ENCODE peak calls at places on chromosomes 16 and 17, in six cellular contexts. One of them, this sample, is unnamed.

GRCh38 chr17:7644768-7645167 is 6.0 kb upstream of the ATP1B2 start:
- DNase-seq in GM12878: no peak
- DNase-seq in HepG2: no peak
- DNase-seq in A549: no peak
- DNase-seq in K562: no peak
- DNase-seq in SK-N-SH: no peak
- DNase-seq in this sample: no peak

GRCh38 chr17:32519769-32520701 is 33.2 kb downstream of the CDK5R1 start:
- DNase-seq in GM12878: peak; percentile 52
- DNase-seq in HepG2: peak; percentile 25
- DNase-seq in A549: no peak
- DNase-seq in K562: no peak
- DNase-seq in SK-N-SH: peak; percentile 57
- DNase-seq in this sample: no peak

GRCh38 chr17:1936766-1937165 is 88.4 kb downstream of the RTN4RL1 start:
- DNase-seq in GM12878: no peak
- DNase-seq in HepG2: no peak
- DNase-seq in A549: no peak
- DNase-seq in K562: no peak
- DNase-seq in SK-N-SH: no peak
- DNase-seq in this sample: no peak

GRCh38 chr17:13306310-13306962 is 288.6 kb upstream of the ELAC2 start:
- DNase-seq in GM12878: no peak
- DNase-seq in HepG2: peak; percentile 69
- DNase-seq in A549: peak; percentile 34
- DNase-seq in K562: peak; percentile 75
- DNase-seq in SK-N-SH: peak; percentile 60
- DNase-seq in this sample: peak; percentile 84

GRCh38 chr17:80959330-80960036 is 32.2 kb upstream of the CHMP6 start:
- DNase-seq in GM12878: no peak
- DNase-seq in HepG2: no peak
- DNase-seq in A549: no peak
- DNase-seq in K562: no peak
- DNase-seq in SK-N-SH: peak; percentile 69
- DNase-seq in this sample: peak; percentile 48

GRCh38 chr16:55494994-55495421 is 13.9 kb upstream of the LPCAT2 start:
- DNase-seq in GM12878: no peak
- DNase-seq in HepG2: peak; percentile 49
- DNase-seq in A549: no peak
- DNase-seq in K562: peak; percentile 47
- DNase-seq in SK-N-SH: peak; percentile 77
- DNase-seq in this sample: peak; percentile 96

GRCh38 chr17:82412535-82413520 is 5.3 kb upstream of the HEXD start:
- DNase-seq in GM12878: no peak
- DNase-seq in HepG2: peak; percentile 86
- DNase-seq in A549: no peak
- DNase-seq in K562: no peak
- DNase-seq in SK-N-SH: peak; percentile 83
- DNase-seq in this sample: no peak

GRCh38 chr16:56683424-56684162 is 1.3 kb downstream of the MT1X start:
- DNase-seq in GM12878: no peak
- DNase-seq in HepG2: no peak
- DNase-seq in A549: no peak
- DNase-seq in K562: no peak
- DNase-seq in SK-N-SH: no peak
- DNase-seq in this sample: no peak

GRCh38 chr17:28370744-28371103 is 617 bp upstream of the VTN start:
- DNase-seq in GM12878: no peak
- DNase-seq in HepG2: peak; percentile 7
- DNase-seq in A549: no peak
- DNase-seq in K562: no peak
- DNase-seq in SK-N-SH: no peak
- DNase-seq in this sample: no peak

GRCh38 chr16:55732496-55732895 is 76.7 kb downstream of the SLC6A2 start:
- DNase-seq in GM12878: no peak
- DNase-seq in HepG2: no peak
- DNase-seq in A549: no peak
- DNase-seq in K562: no peak
- DNase-seq in SK-N-SH: no peak
- DNase-seq in this sample: no peak

GRCh38 chr16:89183975-89184684 is 12.6 kb downstream of the CDH15 start:
- DNase-seq in GM12878: no peak
- DNase-seq in HepG2: no peak
- DNase-seq in A549: no peak
- DNase-seq in K562: peak; percentile 34
- DNase-seq in SK-N-SH: no peak
- DNase-seq in this sample: no peak

GRCh38 chr17:82408938-82409318 is 9.2 kb upstream of the HEXD start:
- DNase-seq in GM12878: no peak
- DNase-seq in HepG2: no peak
- DNase-seq in A549: no peak
- DNase-seq in K562: no peak
- DNase-seq in SK-N-SH: no peak
- DNase-seq in this sample: no peak

GRCh38 chr17:66462010-66462409 is 159.6 kb downstream of the PRKCA start:
- DNase-seq in GM12878: no peak
- DNase-seq in HepG2: peak; percentile 42
- DNase-seq in A549: no peak
- DNase-seq in K562: no peak
- DNase-seq in SK-N-SH: no peak
- DNase-seq in this sample: no peak

GRCh38 chr16:81527477-81528178 is 83.0 kb downstream of the CMIP start:
- DNase-seq in GM12878: no peak
- DNase-seq in HepG2: no peak
- DNase-seq in A549: no peak
- DNase-seq in K562: no peak
- DNase-seq in SK-N-SH: no peak
- DNase-seq in this sample: no peak

GRCh38 chr16:89697616-89698331 is 3.7 kb downstream of the SPATA2L start:
- DNase-seq in GM12878: no peak
- DNase-seq in HepG2: no peak
- DNase-seq in A549: no peak
- DNase-seq in K562: no peak
- DNase-seq in SK-N-SH: peak; percentile 29
- DNase-seq in this sample: no peak

GRCh38 chr17:51428668-51429486 is 168.5 kb downstream of the UTP18 start:
- DNase-seq in GM12878: no peak
- DNase-seq in HepG2: no peak
- DNase-seq in A549: no peak
- DNase-seq in K562: no peak
- DNase-seq in SK-N-SH: no peak
- DNase-seq in this sample: no peak

GRCh38 chr16:72129976-72130656 is 36.5 kb downstream of the DHX38 start:
- DNase-seq in GM12878: no peak
- DNase-seq in HepG2: no peak
- DNase-seq in A549: no peak
- DNase-seq in K562: no peak
- DNase-seq in SK-N-SH: no peak
- DNase-seq in this sample: no peak

GRCh38 chr17:10130263-10130662 is 68.1 kb downstream of the GAS7 start:
- DNase-seq in GM12878: no peak
- DNase-seq in HepG2: no peak
- DNase-seq in A549: no peak
- DNase-seq in K562: no peak
- DNase-seq in SK-N-SH: no peak
- DNase-seq in this sample: peak; percentile 44

GRCh38 chr17:41919840-41920579 is 1.3 kb upstream of the ACLY start:
- DNase-seq in GM12878: no peak
- DNase-seq in HepG2: no peak
- DNase-seq in A549: no peak
- DNase-seq in K562: peak; percentile 39
- DNase-seq in SK-N-SH: no peak
- DNase-seq in this sample: peak; percentile 33

GRCh38 chr17:58320570-58321323 is 7.8 kb downstream of the TSPOAP1 start:
- DNase-seq in GM12878: no peak
- DNase-seq in HepG2: no peak
- DNase-seq in A549: no peak
- DNase-seq in K562: no peak
- DNase-seq in SK-N-SH: no peak
- DNase-seq in this sample: no peak

GRCh38 chr17:34384822-34385605 is 22.0 kb upstream of the CCL1 start:
- DNase-seq in GM12878: no peak
- DNase-seq in HepG2: no peak
- DNase-seq in A549: no peak
- DNase-seq in K562: no peak
- DNase-seq in SK-N-SH: no peak
- DNase-seq in this sample: no peak

GRCh38 chr17:38868095-38868967 is 1.5 kb upstream of the LASP1 start:
- DNase-seq in GM12878: peak; percentile 51
- DNase-seq in HepG2: peak; percentile 70
- DNase-seq in A549: peak; percentile 59
- DNase-seq in K562: peak; percentile 70
- DNase-seq in SK-N-SH: no peak
- DNase-seq in this sample: peak; percentile 55
- TF ChIP-seq RAD21 in GM12878: no peak
- TF ChIP-seq RAD21 in HepG2: no peak
- TF ChIP-seq RAD21 in A549: no peak
- TF ChIP-seq RAD21 in K562: no peak
- TF ChIP-seq RAD21 in SK-N-SH: no peak
- TF ChIP-seq RAD21 in this sample: no peak

GRCh38 chr17:79801156-79802038 is 4.5 kb upstream of the CBX8 start:
- DNase-seq in GM12878: no peak
- DNase-seq in HepG2: no peak
- DNase-seq in A549: no peak
- DNase-seq in K562: no peak
- DNase-seq in SK-N-SH: no peak
- DNase-seq in this sample: no peak

GRCh38 chr17:79802039-79802735 is 5.3 kb upstream of the CBX8 start:
- DNase-seq in GM12878: no peak
- DNase-seq in HepG2: no peak
- DNase-seq in A549: no peak
- DNase-seq in K562: no peak
- DNase-seq in SK-N-SH: no peak
- DNase-seq in this sample: no peak

GRCh38 chr17:79799538-79800324 is 2.9 kb upstream of the CBX8 start:
- DNase-seq in GM12878: no peak
- DNase-seq in HepG2: no peak
- DNase-seq in A549: no peak
- DNase-seq in K562: no peak
- DNase-seq in SK-N-SH: no peak
- DNase-seq in this sample: no peak

GRCh38 chr17:79799174-79799537 is 2.3 kb upstream of the CBX8 start:
- DNase-seq in GM12878: no peak
- DNase-seq in HepG2: no peak
- DNase-seq in A549: no peak
- DNase-seq in K562: no peak
- DNase-seq in SK-N-SH: peak; percentile 35
- DNase-seq in this sample: no peak

DNA sequence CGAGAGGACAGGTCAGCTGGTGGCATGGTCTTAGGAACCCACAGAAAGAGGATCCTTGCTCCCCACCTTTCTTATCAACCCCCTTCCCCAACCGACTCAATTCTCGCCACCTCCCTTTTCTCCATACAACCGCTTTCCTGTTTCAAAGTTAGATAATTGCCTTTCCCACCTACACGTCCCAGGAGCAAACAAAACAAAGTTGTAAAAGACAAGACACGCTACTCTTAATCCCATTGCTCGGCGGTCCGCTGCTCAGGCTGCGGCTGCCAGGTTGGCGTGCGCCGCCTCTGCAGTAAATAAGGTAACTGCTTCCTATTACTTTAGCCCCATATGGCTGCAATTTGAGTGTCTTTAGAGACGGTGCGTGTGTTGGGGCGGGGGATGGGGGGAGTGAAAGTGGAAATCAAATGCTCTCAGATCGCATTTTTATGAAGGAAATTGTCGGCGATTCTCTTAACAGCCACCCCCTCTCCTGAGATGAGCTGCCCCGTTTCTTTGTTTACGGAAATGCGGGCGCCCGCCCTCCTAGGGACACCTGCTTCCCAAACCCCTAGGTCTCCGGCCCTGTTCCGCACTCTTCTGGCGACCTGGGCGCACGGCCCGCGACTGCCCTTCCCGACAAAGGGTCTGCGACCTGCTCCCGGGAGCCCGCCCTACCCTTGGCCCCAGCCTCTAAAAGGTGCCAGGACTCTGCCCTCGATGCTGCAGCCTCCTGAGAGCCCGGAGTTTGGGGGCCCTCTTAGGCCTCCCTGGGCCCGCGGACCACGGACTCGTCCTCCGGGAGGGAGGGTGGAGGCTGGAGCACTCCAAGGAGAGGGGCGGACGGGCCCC is 3.7 kb upstream of the CBX8 start:
- DNase-seq in GM12878: no peak
- DNase-seq in HepG2: no peak
- DNase-seq in A549: no peak
- DNase-seq in K562: no peak
- DNase-seq in SK-N-SH: peak; percentile 45
- DNase-seq in this sample: peak; percentile 39
- TF ChIP-seq SMC3 in GM12878: no peak
- TF ChIP-seq SMC3 in HepG2: no peak
- TF ChIP-seq SMC3 in A549: no peak
- TF ChIP-seq SMC3 in K562: no peak
- TF ChIP-seq SMC3 in SK-N-SH: no peak
- TF ChIP-seq SMC3 in this sample: no peak

GRCh38 chr16:67071476-67072048 is 38.2 kb upstream of the PHAF1 start:
- DNase-seq in GM12878: no peak
- DNase-seq in HepG2: no peak
- DNase-seq in A549: no peak
- DNase-seq in K562: no peak
- DNase-seq in SK-N-SH: no peak
- DNase-seq in this sample: no peak
- TF ChIP-seq RAD21 in GM12878: no peak
- TF ChIP-seq RAD21 in HepG2: no peak
- TF ChIP-seq RAD21 in A549: no peak
- TF ChIP-seq RAD21 in K562: no peak
- TF ChIP-seq RAD21 in SK-N-SH: no peak
- TF ChIP-seq RAD21 in this sample: no peak

DNA sequence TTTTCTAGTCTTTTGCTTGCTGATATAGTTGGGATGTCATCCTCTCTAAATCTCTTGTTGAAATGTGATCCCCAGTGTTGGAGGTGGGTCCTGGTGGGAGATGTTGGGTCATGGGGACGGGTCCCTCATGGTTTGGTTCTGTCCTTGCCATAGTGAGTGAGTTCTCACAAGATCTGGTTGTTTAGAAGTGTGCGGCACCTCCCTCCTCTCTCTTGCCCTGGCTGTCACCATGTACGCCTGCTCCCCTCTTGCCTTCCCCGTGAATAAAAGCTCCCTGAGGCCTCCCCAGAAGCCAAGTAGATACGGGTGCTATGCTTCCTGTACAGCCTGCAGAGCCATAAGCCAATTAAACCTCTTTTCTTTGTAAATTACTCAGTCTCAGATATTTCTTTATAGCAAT is 15.2 kb downstream of the IL4R start:
- DNase-seq in GM12878: no peak
- DNase-seq in HepG2: no peak
- DNase-seq in A549: no peak
- DNase-seq in K562: no peak
- DNase-seq in SK-N-SH: no peak
- DNase-seq in this sample: no peak
- TF ChIP-seq SMC3 in GM12878: no peak
- TF ChIP-seq SMC3 in HepG2: no peak
- TF ChIP-seq SMC3 in A549: no peak
- TF ChIP-seq SMC3 in K562: no peak
- TF ChIP-seq SMC3 in SK-N-SH: no peak
- TF ChIP-seq SMC3 in this sample: no peak

This sample was measured in IMR-90.